ENCODE peak calls at places on chromosomes 7 and 10, in seven cellular contexts. K is CD8-positive, alpha-beta memory T cell; R is activated T-cell treated with anti-CD3 and anti-CD28 coated beads, Interleukin-2, amount 50 U/mL, for 24 hours; S is NCI-H2107; Z is A549; G is NCI-H1417 treated with DMSO at 0.1 percent for 48 hours; Y is lower lobe of right lung. D is an unnamed sample.

GRCh38 chr7:126026421-126027088 is 1096.9 kb upstream of the POT1 start:
- DNase-seq in K (no peak), R (no peak), S (peak), Z (no peak), G (no peak), Y (no peak), D (no peak)

GRCh38 chr7:100372694-100373093 is 593 bp upstream of the PILRA start:
- DNase-seq in K (no peak), R (no peak), S (no peak), Z (no peak), G (no peak), Y (no peak), D (peak)

GRCh38 chr7:92988051-92988450 is 129.7 kb downstream of the SAMD9 start:
- DNase-seq in K (no peak), R (no peak), S (no peak), Z (peak), G (no peak), Y (no peak), D (no peak)

GRCh38 chr10:33412261-33413092 is 78.0 kb upstream of the NRP1 start:
- DNase-seq in K (no peak), R (no peak), S (no peak), Z (no peak), G (no peak), Y (peak), D (peak)

GRCh38 chr10:130771491-130771890 is 540.0 kb downstream of the TCERG1L start:
- DNase-seq in K (no peak), R (no peak), S (no peak), Z (no peak), G (no peak), Y (no peak), D (no peak)

GRCh38 chr7:131957338-131958025 is 401.1 kb upstream of the PODXL start:
- DNase-seq in K (no peak), R (no peak), S (no peak), Z (no peak), G (no peak), Y (no peak), D (no peak)

GRCh38 chr7:80284848-80285247 is 150.2 kb downstream of the GNAI1 start:
- DNase-seq in K (no peak), R (no peak), S (no peak), Z (no peak), G (no peak), Y (no peak), D (no peak)

GRCh38 chr7:33807779-33808482 is 97.4 kb upstream of the BMPER start:
- DNase-seq in K (no peak), R (no peak), S (no peak), Z (peak), G (no peak), Y (no peak), D (peak)

GRCh38 chr7:78489851-78490250 is 691.3 kb downstream of the PHTF2 start:
- DNase-seq in K (no peak), R (no peak), S (no peak), Z (no peak), G (no peak), Y (no peak), D (no peak)